ENCODE peak calls at places on chromosome 14, in five cellular contexts. H is right cardiac atrium, S is upper lobe of right lung, E is adipocyte, M is psoas muscle. N is an unnamed sample.

GRCh38 chr14:102258136-102258535 is 46.8 kb downstream of the MOK start:
- DNase-seq in H (no peak), S (peak; percentile 21), E (no peak), M (no peak), N (no peak)

GRCh38 chr14:67420102-67420739 is 8.3 kb upstream of the PLEK2 start:
- DNase-seq in H (no peak), S (no peak), E (no peak), M (peak; percentile 70), N (no peak)

GRCh38 chr14:23361320-23361719 is 3.7 kb downstream of the EFS start:
- DNase-seq in H (peak; percentile 65), S (no peak), E (peak; percentile 57), M (no peak), N (peak; percentile 86)

GRCh38 chr14:64880382-64881121 is 845 bp upstream of the SPTB start:
- DNase-seq in H (peak; percentile 53), S (peak; percentile 78), E (peak; percentile 44), M (peak; percentile 62), N (peak; percentile 19)

GRCh38 chr14:52917732-52918131 is 33.1 kb downstream of the FERMT2 start:
- DNase-seq in H (no peak), S (no peak), E (peak; percentile 82), M (no peak), N (no peak)

GRCh38 chr14:64137657-64138290 is 156.4 kb downstream of the ESR2 start:
- DNase-seq in H (no peak), S (no peak), E (no peak), M (no peak), N (peak; percentile 26)

GRCh38 chr14:80269338-80269935 is 58.1 kb upstream of the DIO2 start:
- DNase-seq in H (no peak), S (no peak), E (peak; percentile 63), M (no peak), N (peak; percentile 51)

GRCh38 chr14:61527325-61528100 is 167.8 kb upstream of the HIF1A start:
- DNase-seq in H (peak; percentile 36), S (no peak), E (peak; percentile 60), M (no peak), N (peak; percentile 89)

GRCh38 chr14:65229431-65230286 is 127.3 kb upstream of the MAX start:
- DNase-seq in H (peak; percentile 35), S (peak; percentile 76), E (peak; percentile 66), M (peak; percentile 63), N (peak; percentile 63)

GRCh38 chr14:98700748-98701147 is 571.2 kb downstream of the BCL11B start:
- DNase-seq in H (no peak), S (no peak), E (no peak), M (no peak), N (no peak)

GRCh38 chr14:77730976-77731497 is 23.1 kb downstream of the SLIRP start:
- DNase-seq in H (no peak), S (no peak), E (no peak), M (no peak), N (no peak)
- H3K9me3 ChIP-seq in H (no peaks in the 10 kb centered on the region), S (no peaks in the 10 kb centered on the region), E (no peaks in the 10 kb centered on the region), M (no peaks in the 10 kb centered on the region), N (no peaks in the 10 kb centered on the region)

DNA sequence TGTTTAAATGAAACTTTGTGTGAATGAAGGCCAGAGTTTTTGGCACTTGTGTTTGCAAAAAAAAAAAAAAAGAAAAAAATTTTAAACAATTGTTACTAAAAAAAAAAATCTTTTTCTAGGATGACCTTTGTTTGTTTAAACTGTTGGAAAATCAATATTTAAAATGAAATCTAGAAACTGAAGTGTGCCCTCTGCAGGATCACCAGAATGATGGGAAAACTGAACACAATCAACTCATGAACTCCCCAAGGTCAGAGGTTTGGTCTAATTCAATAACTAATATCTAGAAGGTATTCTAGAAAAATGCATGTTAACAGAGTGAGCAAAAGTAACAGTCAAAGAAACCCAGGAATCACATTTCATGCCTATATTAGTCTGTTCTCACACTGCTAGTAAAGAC is 448.9 kb downstream of the FLRT2 start:
- DNase-seq in H (no peak), S (no peak), E (peak; percentile 4), M (no peak), N (no peak)
- H3K9me3 ChIP-seq in H (no peaks in the 10 kb centered on the region), S (no peaks in the 10 kb centered on the region), E (no peaks in the 10 kb centered on the region), M (no peaks in the 10 kb centered on the region), N (no peaks in the 10 kb centered on the region)

DNA sequence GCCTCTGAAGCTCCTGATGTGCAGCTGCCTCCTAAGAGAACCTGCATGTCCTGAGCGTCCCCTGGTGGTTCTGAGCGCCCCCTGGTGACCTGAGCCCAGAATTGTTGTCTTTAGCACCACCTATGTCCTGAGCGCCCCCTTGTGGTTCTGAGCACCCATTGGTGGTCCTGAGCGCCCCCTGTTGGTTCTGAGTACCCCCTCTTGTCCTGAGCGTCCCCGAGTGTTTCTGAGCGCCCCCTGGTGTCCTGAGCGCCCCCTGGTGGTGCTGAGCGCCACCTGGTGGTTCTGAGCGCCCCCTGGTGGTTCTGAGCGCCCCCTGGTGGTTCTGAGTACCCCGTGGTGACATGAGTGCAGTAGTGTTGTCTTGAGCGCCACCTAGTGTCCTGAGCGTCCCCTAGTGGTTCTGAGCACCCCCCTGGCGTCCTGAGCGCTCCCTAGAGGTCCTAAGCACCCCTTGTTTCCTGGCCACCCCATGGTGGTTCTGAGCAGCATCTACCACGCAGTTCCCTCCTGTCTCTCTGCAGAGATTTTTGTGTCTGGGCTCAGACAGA is 782.5 kb downstream of the TMEM121 start:
- DNase-seq in H (no peak), S (peak; percentile 75), E (no peak), M (no peak), N (no peak)
- H3K9me3 ChIP-seq in H (no peaks in the 10 kb centered on the region), S (no peaks in the 10 kb centered on the region), E (no peaks in the 10 kb centered on the region), M (no peaks in the 10 kb centered on the region), N (no peaks in the 10 kb centered on the region)

GRCh38 chr14:101200650-101201516 is 297.4 kb upstream of the RTL1 start:
- DNase-seq in H (no peak), S (peak; percentile 43), E (no peak), M (peak; percentile 7), N (no peak)

GRCh38 chr14:101201535-101202125 is 298.1 kb upstream of the RTL1 start:
- DNase-seq in H (no peak), S (peak; percentile 57), E (no peak), M (peak; percentile 21), N (no peak)

GRCh38 chr14:101200008-101200649 is 296.6 kb upstream of the RTL1 start:
- DNase-seq in H (no peak), S (no peak), E (no peak), M (peak; percentile 29), N (no peak)

GRCh38 chr14:101199028-101199770 is 295.7 kb upstream of the RTL1 start:
- DNase-seq in H (no peak), S (no peak), E (no peak), M (peak; percentile 19), N (no peak)

GRCh38 chr14:101202627-101203404 is 299.3 kb upstream of the RTL1 start:
- DNase-seq in H (no peak), S (peak; percentile 46), E (no peak), M (peak; percentile 30), N (no peak)
- H3K9me3 ChIP-seq in H (no peaks in the 10 kb centered on the region), S (peaks cover 14% of the 10 kb centered on the region), E (peaks cover 33% of the 10 kb centered on the region), M (peaks cover 21% of the 10 kb centered on the region), N (peaks cover 24% of the 10 kb centered on the region)